ENCODE peak calls at places on chromosomes 5 and 9, in four cellular contexts. A is effector memory CD8-positive, alpha-beta T cell; F is HFFc6; Q is NCI-H69. Z is an unnamed sample.

GRCh38 chr9:120018550-120018949 is 561.4 kb downstream of the CDK5RAP2 start:
- DNase-seq in A (no peak), F (no peak), Q (no peak), Z (no peak)

GRCh38 chr9:2087500-2088313 is 72.6 kb downstream of the SMARCA2 start:
- DNase-seq in A (peak; percentile 12), F (peak; percentile 66), Q (peak; percentile 72), Z (peak; percentile 32)

GRCh38 chr5:176533390-176533789 is 3.8 kb downstream of the RNF44 start:
- DNase-seq in A (no peak), F (no peak), Q (peak; percentile 46), Z (no peak)

GRCh38 chr5:124651663-124652513 is 94.6 kb downstream of the ZNF608 start:
- DNase-seq in A (no peak), F (no peak), Q (peak; percentile 98), Z (peak; percentile 73)

GRCh38 chr5:96875805-96876291 is 452 bp upstream of the ERAP2 start:
- DNase-seq in A (no peak), F (no peak), Q (no peak), Z (no peak)

GRCh38 chr5:179803651-179804598 is 2.7 kb downstream of the MGAT4B start:
- DNase-seq in A (no peak), F (no peak), Q (peak; percentile 92), Z (no peak)

GRCh38 chr9:438961-439768 is 224.5 kb downstream of the DOCK8 start:
- DNase-seq in A (no peak), F (no peak), Q (no peak), Z (no peak)

GRCh38 chr9:94788706-94789105 is 62.2 kb downstream of the AOPEP start:
- DNase-seq in A (no peak), F (no peak), Q (no peak), Z (no peak)

GRCh38 chr5:131998431-131999040 is 12.9 kb downstream of the ACSL6 start:
- DNase-seq in A (no peak), F (no peak), Q (no peak), Z (no peak)

GRCh38 chr5:37704406-37704805 is 135.4 kb downstream of the GDNF start:
- DNase-seq in A (no peak), F (no peak), Q (no peak), Z (no peak)

GRCh38 chr5:168291961-168292782 is 727 bp downstream of the WWC1 start:
- DNase-seq in A (no peak), F (no peak), Q (peak; percentile 71), Z (peak; percentile 44)

GRCh38 chr5:14183187-14183939 is 40.2 kb downstream of the TRIO start:
- DNase-seq in A (no peak), F (no peak), Q (no peak), Z (no peak)

GRCh38 chr9:2418619-2419018 is 203.0 kb upstream of the VLDLR start:
- DNase-seq in A (no peak), F (no peak), Q (peak; percentile 100), Z (peak; percentile 95)

GRCh38 chr5:154198611-154199230 is 8.2 kb downstream of the GALNT10 start:
- DNase-seq in A (no peak), F (peak; percentile 92), Q (no peak), Z (no peak)

GRCh38 chr5:39399135-39400036 is 25.4 kb downstream of the DAB2 start:
- DNase-seq in A (no peak), F (peak; percentile 98), Q (no peak), Z (no peak)

GRCh38 chr5:158754018-158754514 is 345.6 kb downstream of the EBF1 start:
- DNase-seq in A (no peak), F (peak; percentile 3), Q (no peak), Z (no peak)

GRCh38 chr5:27682600-27682999 is 644.2 kb upstream of the CDH9 start:
- DNase-seq in A (no peak), F (no peak), Q (peak; percentile 10), Z (peak; percentile 1)

GRCh38 chr9:90307177-90307833 is 335.3 kb downstream of the DIRAS2 start:
- DNase-seq in A (no peak), F (no peak), Q (peak; percentile 99), Z (peak; percentile 65)

GRCh38 chr5:36722913-36723312 is 116.5 kb downstream of the SLC1A3 start:
- DNase-seq in A (no peak), F (no peak), Q (no peak), Z (no peak)

GRCh38 chr9:108784128-108784490 is 71.7 kb downstream of the ACTL7B start:
- DNase-seq in A (no peak), F (no peak), Q (no peak), Z (no peak)

GRCh38 chr9:110835404-110835803 is 166.8 kb downstream of the MUSK start:
- DNase-seq in A (no peak), F (peak; percentile 79), Q (no peak), Z (no peak)

GRCh38 chr5:141634720-141635119 is 1.9 kb downstream of the HDAC3 start:
- DNase-seq in A (no peak), F (no peak), Q (no peak), Z (no peak)

GRCh38 chr9:98998441-98999151 is 54.9 kb downstream of the COL15A1 start:
- DNase-seq in A (peak; percentile 51), F (peak; percentile 29), Q (peak; percentile 59), Z (peak; percentile 35)

GRCh38 chr5:132785355-132785754 is 8.3 kb upstream of the SEPTIN8 start:
- DNase-seq in A (no peak), F (no peak), Q (no peak), Z (no peak)

GRCh38 chr5:146213210-146213838 is 9.9 kb downstream of the RBM27 start:
- DNase-seq in A (no peak), F (no peak), Q (peak; percentile 89), Z (peak; percentile 15)

GRCh38 chr9:136748201-136748600 is at the start of gene LCN6:
- DNase-seq in A (no peak), F (no peak), Q (no peak), Z (no peak)

GRCh38 chr9:33737811-33738606 is 57.4 kb upstream of the PRSS3 start:
- DNase-seq in A (peak; percentile 16), F (peak; percentile 58), Q (peak; percentile 79), Z (peak; percentile 66)

GRCh38 chr5:126122942-126123341 is 300.3 kb upstream of the GRAMD2B start:
- DNase-seq in A (no peak), F (no peak), Q (peak; percentile 18), Z (no peak)

GRCh38 chr5:25540628-25541027 is 895.9 kb upstream of the CDH10 start:
- DNase-seq in A (no peak), F (no peak), Q (no peak), Z (no peak)

GRCh38 chr5:372911-373709 is 51.6 kb downstream of the AHRR start:
- DNase-seq in A (no peak), F (no peak), Q (peak; percentile 57), Z (peak; percentile 70)

GRCh38 chr9:137447722-137448568 is 6.8 kb upstream of the ENTPD8 start:
- DNase-seq in A (no peak), F (no peak), Q (no peak), Z (no peak)

GRCh38 chr9:36163049-36163839 is 5.9 kb upstream of the CCIN start:
- DNase-seq in A (no peak), F (no peak), Q (peak; percentile 25), Z (no peak)

GRCh38 chr9:14910178-14910805 is at the start of gene FREM1:
- DNase-seq in A (no peak), F (no peak), Q (peak; percentile 92), Z (peak; percentile 36)

GRCh38 chr9:8268216-8268878 is 468.8 kb upstream of the DMAC1 start:
- DNase-seq in A (no peak), F (no peak), Q (no peak), Z (no peak)

GRCh38 chr9:692636-693459 is 148.6 kb upstream of the DMRT1 start:
- DNase-seq in A (no peak), F (peak; percentile 50), Q (no peak), Z (no peak)

GRCh38 chr5:57501414-57502321 is 19.1 kb upstream of the ACTBL2 start:
- DNase-seq in A (no peak), F (no peak), Q (peak; percentile 11), Z (no peak)

GRCh38 chr5:130520211-130520610 is 615.9 kb downstream of the CHSY3 start:
- DNase-seq in A (no peak), F (no peak), Q (no peak), Z (no peak)

GRCh38 chr9:35555881-35556280 is 49.2 kb upstream of the TESK1 start:
- DNase-seq in A (no peak), F (no peak), Q (no peak), Z (no peak)

GRCh38 chr9:21316860-21317259 is 11.7 kb upstream of the IFNA5 start:
- DNase-seq in A (no peak), F (no peak), Q (peak; percentile 50), Z (no peak)

Z was measured in NCI-H146.